ENCODE peak calls at places on chromosomes 12 and 14, in four cellular contexts. X is GM12878, I is K562, U is GM12891. C is an unnamed sample.

GRCh38 chr12:3365416-3366385 is 125.3 kb upstream of the PRMT8 start:
- DNase-seq in X (no peak), I (no peak), U (no peak), C (no peak)

GRCh38 chr12:110105961-110106540 is 18.1 kb upstream of the IFT81 start:
- DNase-seq in X (no peak), I (no peak), U (no peak), C (no peak)

GRCh38 chr12:14883663-14884062 is 2.0 kb downstream of the MGP start:
- DNase-seq in X (no peak), I (no peak), U (no peak), C (no peak)

GRCh38 chr14:104431929-104432541 is 147.5 kb upstream of the C14orf180 start:
- DNase-seq in X (no peak), I (no peak), U (no peak), C (no peak)

GRCh38 chr12:49979061-49979586 is 6.4 kb downstream of the AQP6 start:
- DNase-seq in X (no peak), I (no peak), U (no peak), C (no peak)

GRCh38 chr14:31492759-31493498 is 5.1 kb upstream of the GPR33 start:
- DNase-seq in X (no peak), I (no peak), U (no peak), C (no peak)

GRCh38 chr12:121937654-121938053 is 19.3 kb downstream of the CFAP251 start:
- DNase-seq in X (no peak), I (no peak), U (no peak), C (no peak)

GRCh38 chr12:105355752-105356151 is 25.3 kb downstream of the C12orf75 start:
- DNase-seq in X (no peak), I (no peak), U (no peak), C (no peak)

GRCh38 chr14:101174980-101175606 is 271.6 kb upstream of the RTL1 start:
- DNase-seq in X (no peak), I (no peak), U (no peak), C (no peak)

GRCh38 chr14:99673328-99674063 is 10.6 kb upstream of the CYP46A1 start:
- DNase-seq in X (no peak), I (no peak), U (no peak), C (no peak)

GRCh38 chr14:102927346-102927877 is 4.9 kb downstream of the AMN start:
- DNase-seq in X (no peak), I (no peak), U (no peak), C (no peak)

GRCh38 chr12:43728117-43728516 is 30.5 kb downstream of the PUS7L start:
- DNase-seq in X (no peak), I (no peak), U (no peak), C (no peak)

GRCh38 chr14:21852061-21852664 is 178.5 kb upstream of the OR4E1 start:
- DNase-seq in X (no peak), I (peak), U (no peak), C (peak)

GRCh38 chr12:131849700-131850553 is 21.7 kb downstream of the MMP17 start:
- DNase-seq in X (no peak), I (no peak), U (no peak), C (no peak)

GRCh38 chr14:73759183-73759713 is 45.1 kb upstream of the PNMA1 start:
- DNase-seq in X (no peak), I (peak), U (no peak), C (no peak)

GRCh38 chr14:46250113-46250703 is 401.4 kb downstream of the RPL10L start:
- DNase-seq in X (no peak), I (no peak), U (no peak), C (no peak)

GRCh38 chr12:130375296-130375695 is 37.6 kb downstream of the PIWIL1 start:
- DNase-seq in X (no peak), I (no peak), U (no peak), C (no peak)

GRCh38 chr14:80445605-80446004 is 234.3 kb upstream of the DIO2 start:
- DNase-seq in X (no peak), I (no peak), U (no peak), C (no peak)

GRCh38 chr14:23121401-23121800 is 2.3 kb upstream of the CEBPE start:
- DNase-seq in X (no peak), I (no peak), U (no peak), C (no peak)

GRCh38 chr12:9687228-9687627 is 17.7 kb downstream of the CLEC2D start:
- DNase-seq in X (no peak), I (peak), U (no peak), C (no peak)

GRCh38 chr12:51020448-51021182 is 5.6 kb downstream of the SLC11A2 start:
- DNase-seq in X (no peak), I (peak), U (no peak), C (no peak)

GRCh38 chr14:29650554-29651269 is 276.9 kb downstream of the PRKD1 start:
- DNase-seq in X (no peak), I (peak), U (no peak), C (no peak)

GRCh38 chr14:72636094-72636493 is 257.8 kb downstream of the DPF3 start:
- DNase-seq in X (no peak), I (no peak), U (no peak), C (no peak)

GRCh38 chr12:93569656-93570551 is 2.6 kb upstream of the SOCS2 start:
- DNase-seq in X (no peak), I (peak), U (peak), C (peak)

GRCh38 chr14:38404100-38404541 is 148.2 kb upstream of the CLEC14A start:
- DNase-seq in X (no peak), I (no peak), U (no peak), C (no peak)

GRCh38 chr12:27549801-27550652 is 26.0 kb downstream of the PPFIBP1 start:
- DNase-seq in X (no peak), I (peak), U (no peak), C (peak)

GRCh38 chr12:133202493-133203343 is 21.4 kb downstream of the ZNF268 start:
- DNase-seq in X (no peak), I (no peak), U (no peak), C (no peak)

GRCh38 chr12:108117163-108117849 is 11.8 kb upstream of the WSCD2 start:
- DNase-seq in X (no peak), I (peak), U (no peak), C (no peak)

GRCh38 chr12:18591473-18591872 is 146.3 kb downstream of the PLCZ1 start:
- DNase-seq in X (no peak), I (no peak), U (no peak), C (no peak)

GRCh38 chr14:68792022-68792829 is 641 bp downstream of the ZFP36L1 start:
- DNase-seq in X (no peak), I (no peak), U (no peak), C (no peak)

GRCh38 chr14:102591372-102591943 is 991 bp upstream of the RCOR1 start:
- DNase-seq in X (no peak), I (peak), U (no peak), C (no peak)

GRCh38 chr12:95318071-95318545 is 100.5 kb downstream of the VEZT start:
- DNase-seq in X (no peak), I (no peak), U (no peak), C (no peak)

GRCh38 chr12:4268549-4269181 is 4.9 kb upstream of the CCND2 start:
- DNase-seq in X (no peak), I (no peak), U (no peak), C (no peak)

GRCh38 chr12:56029666-56030293 is 8.9 kb downstream of the IKZF4 start:
- DNase-seq in X (no peak), I (peak), U (no peak), C (no peak)

GRCh38 chr12:32533971-32534590 is 134.7 kb downstream of the FGD4 start:
- DNase-seq in X (no peak), I (no peak), U (no peak), C (peak)
- TF ChIP-seq SPI1 in X (no peak), I (no peak), U (no peak), C (no peak)

GRCh38 chr12:34604631-34605509 is 582.6 kb downstream of the ALG10 start:
- DNase-seq in X (no peak), I (no peak), U (no peak), C (no peak)
- TF ChIP-seq SPI1 in X (no peak), I (no peak), U (no peak), C (no peak)

GRCh38 chr14:62181591-62181990 is 419.4 kb downstream of the SNAPC1 start:
- DNase-seq in X (no peak), I (no peak), U (no peak), C (no peak)

GRCh38 chr14:62185078-62185477 is 422.9 kb downstream of the SNAPC1 start:
- DNase-seq in X (no peak), I (no peak), U (no peak), C (no peak)

DNA sequence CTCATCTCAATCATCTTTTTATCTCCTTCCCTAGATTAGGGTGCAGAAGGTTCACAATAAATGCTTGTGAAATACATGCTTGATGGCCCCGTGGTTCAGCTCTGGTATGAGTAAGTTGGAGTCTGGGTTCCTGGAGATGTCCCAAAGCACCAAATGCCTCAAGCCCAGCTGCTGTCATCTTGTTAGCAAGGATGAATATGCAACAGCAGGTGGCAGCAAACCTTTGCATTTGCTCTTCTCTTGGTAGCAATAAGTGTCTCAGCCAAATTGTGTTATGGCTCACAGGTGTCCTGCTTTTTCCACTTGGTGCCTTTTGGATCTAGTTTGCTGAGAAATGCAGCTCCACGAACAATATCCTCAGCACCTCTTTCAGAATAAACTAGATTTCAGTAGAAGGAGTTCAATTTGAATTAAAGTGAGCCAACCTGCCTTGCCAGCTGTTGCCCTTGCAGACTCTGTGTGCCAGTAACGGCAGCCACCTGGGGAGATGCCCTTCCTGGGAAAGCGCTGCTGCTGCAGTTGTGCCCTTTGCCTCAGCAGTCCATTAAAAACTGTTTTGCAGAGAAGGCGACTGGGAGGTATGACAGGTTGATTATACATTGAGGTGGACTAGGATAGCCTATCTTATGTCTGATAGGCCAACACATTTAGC is 417.3 kb downstream of the SNAPC1 start:
- DNase-seq in X (peak), I (peak), U (no peak), C (no peak)
- TF ChIP-seq SPI1 in X (no peak), I (no peak), U (no peak), C (no peak)

GRCh38 chr12:69002969-69003368 is 70.0 kb upstream of the CPM start:
- DNase-seq in X (no peak), I (no peak), U (no peak), C (no peak)
- TF ChIP-seq SPI1 in X (no peak), I (no peak), U (no peak), C (no peak)

C was measured in HL-60.